ENCODE peak calls at places on chromosomes 3 and 15, in nine cellular contexts. C is HL-60; P is left ventricle myocardium inferior; X is iPS DF 6.9; M is CD8-positive, alpha-beta memory T cell; G is A549; L is colonic mucosa; H is CD4-positive, alpha-beta T cell; T is ovary. J is an unnamed sample.

GRCh38 chr3:50671331-50671730 is 3.4 kb upstream of the DOCK3 start:
- DNase-seq in C (no peak), P (no peak), X (no peak), M (no peak), G (peak), L (no peak), H (no peak), T (no peak), J (no peak)

GRCh38 chr15:72280751-72281150 is 8.4 kb upstream of the PARP6 start:
- DNase-seq in C (no peak), P (no peak), X (no peak), M (no peak), G (no peak), L (no peak), H (no peak), T (no peak), J (no peak)

GRCh38 chr15:70111203-70112017 is 13.7 kb upstream of the TLE3 start:
- DNase-seq in C (no peak), P (peak), X (no peak), M (no peak), G (peak), L (peak), H (no peak), T (peak), J (peak)

GRCh38 chr3:115833074-115833473 is 209.8 kb downstream of the GAP43 start:
- DNase-seq in C (no peak), P (no peak), X (no peak), M (no peak), G (no peak), L (no peak), H (no peak), T (no peak), J (no peak)

GRCh38 chr3:41900265-41900664 is 61.6 kb downstream of the ULK4 start:
- DNase-seq in C (peak), P (no peak), X (no peak), M (no peak), G (peak), L (no peak), H (no peak), T (no peak), J (no peak)

GRCh38 chr3:112759210-112759609 is 87.5 kb downstream of the CD200R1L start:
- DNase-seq in C (no peak), P (no peak), X (no peak), M (no peak), G (no peak), L (no peak), H (no peak), T (no peak), J (no peak)

GRCh38 chr15:38028869-38029268 is 94.4 kb downstream of the TMCO5A start:
- DNase-seq in C (no peak), P (no peak), X (no peak), M (no peak), G (no peak), L (no peak), H (no peak), T (no peak), J (no peak)

GRCh38 chr15:91866971-91867372 is 13.5 kb downstream of the SLCO3A1 start:
- DNase-seq in C (no peak), P (peak), X (no peak), M (no peak), G (no peak), L (no peak), H (no peak), T (peak), J (peak)

GRCh38 chr3:193903976-193904375 is 232.0 kb upstream of the HES1 start:
- DNase-seq in C (no peak), P (no peak), X (no peak), M (no peak), G (no peak), L (no peak), H (no peak), T (no peak), J (no peak)

GRCh38 chr3:44892689-44893088 is 18.3 kb downstream of the TGM4 start:
- DNase-seq in C (no peak), P (no peak), X (no peak), M (no peak), G (no peak), L (no peak), H (no peak), T (no peak), J (no peak)

GRCh38 chr3:14816359-14816758 is 2.4 kb upstream of the FGD5 start:
- DNase-seq in C (no peak), P (no peak), X (no peak), M (no peak), G (no peak), L (no peak), H (no peak), T (no peak), J (no peak)

GRCh38 chr3:188000361-188000861 is 153.5 kb upstream of the LPP start:
- DNase-seq in C (no peak), P (no peak), X (no peak), M (peak), G (no peak), L (peak), H (no peak), T (no peak), J (no peak)

GRCh38 chr3:42161050-42161935 is 70.1 kb downstream of the TRAK1 start:
- DNase-seq in C (no peak), P (no peak), X (no peak), M (no peak), G (no peak), L (peak), H (no peak), T (no peak), J (no peak)

GRCh38 chr3:16316847-16317560 is 52.0 kb downstream of the OXNAD1 start:
- DNase-seq in C (no peak), P (no peak), X (no peak), M (no peak), G (no peak), L (no peak), H (no peak), T (no peak), J (no peak)

GRCh38 chr15:61715082-61715481 is 345.2 kb downstream of the VPS13C start:
- DNase-seq in C (no peak), P (no peak), X (no peak), M (no peak), G (no peak), L (no peak), H (no peak), T (no peak), J (no peak)

GRCh38 chr15:92226020-92226612 is 167.6 kb upstream of the ST8SIA2 start:
- DNase-seq in C (no peak), P (no peak), X (peak), M (no peak), G (peak), L (no peak), H (no peak), T (no peak), J (peak)

GRCh38 chr3:161142486-161142885 is 37.3 kb upstream of the B3GALNT1 start:
- DNase-seq in C (no peak), P (no peak), X (no peak), M (no peak), G (no peak), L (no peak), H (no peak), T (no peak), J (no peak)

GRCh38 chr15:39135989-39136388 is 444.9 kb upstream of the THBS1 start:
- DNase-seq in C (no peak), P (no peak), X (no peak), M (no peak), G (no peak), L (no peak), H (no peak), T (no peak), J (no peak)

GRCh38 chr3:126515066-126515706 is 2.4 kb downstream of the UROC1 start:
- DNase-seq in C (no peak), P (no peak), X (no peak), M (peak), G (no peak), L (no peak), H (no peak), T (no peak), J (no peak)

GRCh38 chr15:74817370-74817737 is 4.7 kb downstream of the LMAN1L start:
- DNase-seq in C (no peak), P (peak), X (no peak), M (no peak), G (no peak), L (peak), H (no peak), T (no peak), J (no peak)

GRCh38 chr3:177057768-177058167 is 139.5 kb downstream of the TBL1XR1 start:
- DNase-seq in C (no peak), P (no peak), X (no peak), M (peak), G (no peak), L (no peak), H (no peak), T (no peak), J (no peak)

GRCh38 chr3:37963635-37964034 is 27.0 kb upstream of the VILL start:
- DNase-seq in C (no peak), P (no peak), X (no peak), M (no peak), G (no peak), L (no peak), H (no peak), T (no peak), J (no peak)
- H3K27ac ChIP-seq in C (no peak), P (no peak), X (no peak), M (no peak), G (no peak), L (peak), H (no peak), T (no peak), J (no peak)

GRCh38 chr3:124799676-124800075 is 69.4 kb downstream of the UMPS start:
- DNase-seq in C (no peak), P (no peak), X (no peak), M (no peak), G (no peak), L (no peak), H (no peak), T (no peak), J (no peak)

GRCh38 chr3:124802054-124802698 is 71.9 kb downstream of the UMPS start:
- DNase-seq in C (no peak), P (no peak), X (no peak), M (no peak), G (no peak), L (no peak), H (no peak), T (no peak), J (no peak)

GRCh38 chr3:124797426-124797945 is 67.2 kb downstream of the UMPS start:
- DNase-seq in C (no peak), P (no peak), X (no peak), M (no peak), G (no peak), L (no peak), H (no peak), T (no peak), J (no peak)

GRCh38 chr3:124800511-124801374 is 70.5 kb downstream of the UMPS start:
- DNase-seq in C (no peak), P (peak), X (no peak), M (no peak), G (no peak), L (no peak), H (no peak), T (peak), J (peak)

DNA sequence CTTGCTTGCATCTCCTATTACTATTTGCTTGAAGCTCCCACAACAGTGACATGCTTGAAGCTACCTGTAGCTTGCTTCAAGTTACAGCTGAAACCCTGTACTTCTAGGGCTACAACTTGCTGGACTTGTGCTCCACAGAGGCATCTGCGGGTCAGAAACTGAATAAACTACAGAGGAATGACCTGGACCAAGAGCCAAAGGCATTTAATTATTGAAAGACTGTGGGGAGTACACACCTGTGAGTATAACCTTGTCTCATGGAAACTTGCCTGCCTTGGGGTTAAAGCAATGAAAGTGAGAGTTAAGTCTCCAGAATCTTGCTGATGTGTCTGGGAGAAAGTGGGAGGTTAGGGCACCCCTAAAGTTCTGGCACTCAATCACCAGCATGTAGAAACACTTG is 69.8 kb downstream of the UMPS start:
- DNase-seq in C (no peak), P (no peak), X (no peak), M (no peak), G (no peak), L (no peak), H (no peak), T (no peak), J (no peak)
- H3K27ac ChIP-seq in C (no peak), P (peak), X (no peak), M (no peak), G (peak), L (no peak), H (no peak), T (no peak), J (peak)

DNA sequence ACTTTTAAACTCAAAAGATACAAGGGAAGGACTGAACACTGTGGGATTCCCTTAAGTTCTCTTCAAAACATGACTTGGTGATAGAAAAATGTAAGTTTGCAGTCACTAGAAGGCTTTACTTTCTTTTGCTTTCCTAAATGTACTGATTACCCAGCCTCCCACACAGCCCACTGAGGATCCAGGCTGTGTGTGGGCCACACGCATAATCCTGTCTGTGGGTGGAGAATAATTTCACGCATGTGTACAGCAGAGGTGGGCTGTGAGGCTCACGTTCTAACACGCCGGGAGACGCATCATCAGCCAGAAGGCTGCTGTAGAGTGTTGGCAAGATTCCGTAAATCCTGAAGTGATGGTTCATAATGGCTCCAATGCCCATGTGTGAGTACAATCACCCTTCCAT is 165.5 kb downstream of the CLSTN2 start:
- DNase-seq in C (no peak), P (no peak), X (no peak), M (no peak), G (no peak), L (no peak), H (no peak), T (no peak), J (no peak)
- H3K27ac ChIP-seq in C (no peak), P (no peak), X (no peak), M (no peak), G (no peak), L (no peak), H (no peak), T (no peak), J (no peak)

GRCh38 chr3:142209655-142210054 is 15.7 kb downstream of the GK5 start:
- DNase-seq in C (no peak), P (no peak), X (no peak), M (no peak), G (no peak), L (peak), H (no peak), T (peak), J (no peak)
- H3K27ac ChIP-seq in C (no peak), P (peak), X (no peak), M (no peak), G (no peak), L (peak), H (no peak), T (peak), J (peak)

GRCh38 chr3:35737934-35738706 is 98.8 kb downstream of the ARPP21 start:
- DNase-seq in C (no peak), P (no peak), X (no peak), M (no peak), G (no peak), L (no peak), H (no peak), T (no peak), J (no peak)
- H3K27ac ChIP-seq in C (no peak), P (no peak), X (no peak), M (no peak), G (no peak), L (no peak), H (no peak), T (no peak), J (no peak)

GRCh38 chr3:53250453-53250852 is 5.4 kb downstream of the TKT start:
- DNase-seq in C (no peak), P (no peak), X (no peak), M (no peak), G (no peak), L (no peak), H (no peak), T (no peak), J (no peak)

GRCh38 chr3:53253707-53254106 is 2.1 kb downstream of the TKT start:
- DNase-seq in C (no peak), P (no peak), X (no peak), M (no peak), G (no peak), L (no peak), H (no peak), T (no peak), J (no peak)

GRCh38 chr3:53252105-53252946 is 3.5 kb downstream of the TKT start:
- DNase-seq in C (peak), P (no peak), X (no peak), M (no peak), G (no peak), L (no peak), H (no peak), T (no peak), J (no peak)

GRCh38 chr3:53254190-53254809 is 1.5 kb downstream of the TKT start:
- DNase-seq in C (no peak), P (no peak), X (no peak), M (no peak), G (no peak), L (no peak), H (no peak), T (no peak), J (no peak)

GRCh38 chr3:53250881-53251605 is 4.8 kb downstream of the TKT start:
- DNase-seq in C (no peak), P (no peak), X (no peak), M (no peak), G (no peak), L (no peak), H (no peak), T (no peak), J (no peak)
- H3K27ac ChIP-seq in C (peak), P (peak), X (no peak), M (no peak), G (peak), L (no peak), H (no peak), T (no peak), J (no peak)

DNA sequence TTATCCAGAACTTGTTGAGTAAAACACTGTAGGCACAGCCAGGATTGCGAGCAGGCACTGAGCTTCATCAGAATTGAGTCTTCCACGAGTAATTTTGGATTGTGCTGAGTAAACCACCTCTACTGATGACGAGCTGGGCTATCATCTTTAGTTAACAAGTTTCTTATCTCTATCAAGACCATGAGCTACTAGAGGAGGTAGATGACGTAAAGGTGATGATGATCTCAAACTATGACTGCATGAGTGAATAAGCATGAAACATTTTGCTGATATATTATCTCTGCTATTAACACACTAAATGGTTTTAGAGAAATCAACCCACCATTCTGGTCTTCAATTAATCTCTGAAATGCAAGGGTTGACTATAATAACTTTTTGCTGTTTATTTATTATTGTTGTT is 506.0 kb downstream of the GBE1 start:
- DNase-seq in C (no peak), P (no peak), X (no peak), M (no peak), G (no peak), L (no peak), H (no peak), T (no peak), J (no peak)
- H3K27ac ChIP-seq in C (no peak), P (no peak), X (no peak), M (no peak), G (no peak), L (no peak), H (no peak), T (no peak), J (no peak)

GRCh38 chr3:119527731-119528130 is 29.4 kb downstream of the TIMMDC1 start:
- DNase-seq in C (no peak), P (no peak), X (no peak), M (no peak), G (no peak), L (no peak), H (no peak), T (no peak), J (no peak)

GRCh38 chr3:119530418-119530817 is 29.0 kb downstream of the CD80 start:
- DNase-seq in C (no peak), P (no peak), X (no peak), M (no peak), G (no peak), L (no peak), H (no peak), T (no peak), J (no peak)

GRCh38 chr3:119524931-119525662 is 26.8 kb downstream of the TIMMDC1 start:
- DNase-seq in C (no peak), P (no peak), X (no peak), M (no peak), G (no peak), L (no peak), H (no peak), T (no peak), J (no peak)

DNA sequence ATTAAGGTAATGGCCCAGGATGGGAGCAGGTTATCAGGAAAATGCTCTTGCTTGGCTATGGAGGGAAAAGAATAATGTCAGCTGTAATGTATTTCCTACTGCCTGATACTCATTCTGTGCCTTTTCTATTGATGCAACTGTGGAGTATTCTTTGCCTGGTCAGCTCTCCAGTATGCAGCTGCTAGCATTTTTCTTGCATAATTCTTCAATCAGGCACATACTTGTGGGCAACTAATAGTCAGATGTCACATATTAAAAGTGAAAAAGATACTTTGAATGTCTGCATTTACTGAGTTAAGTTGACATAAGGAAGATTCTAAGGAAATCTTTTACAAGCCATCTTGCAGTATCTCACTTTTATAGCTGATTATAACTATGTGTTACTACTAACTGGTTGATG is 29.5 kb downstream of the CD80 start:
- DNase-seq in C (no peak), P (no peak), X (no peak), M (no peak), G (no peak), L (no peak), H (no peak), T (no peak), J (no peak)
- H3K27ac ChIP-seq in C (no peak), P (no peak), X (no peak), M (no peak), G (no peak), L (no peak), H (no peak), T (no peak), J (no peak)

DNA sequence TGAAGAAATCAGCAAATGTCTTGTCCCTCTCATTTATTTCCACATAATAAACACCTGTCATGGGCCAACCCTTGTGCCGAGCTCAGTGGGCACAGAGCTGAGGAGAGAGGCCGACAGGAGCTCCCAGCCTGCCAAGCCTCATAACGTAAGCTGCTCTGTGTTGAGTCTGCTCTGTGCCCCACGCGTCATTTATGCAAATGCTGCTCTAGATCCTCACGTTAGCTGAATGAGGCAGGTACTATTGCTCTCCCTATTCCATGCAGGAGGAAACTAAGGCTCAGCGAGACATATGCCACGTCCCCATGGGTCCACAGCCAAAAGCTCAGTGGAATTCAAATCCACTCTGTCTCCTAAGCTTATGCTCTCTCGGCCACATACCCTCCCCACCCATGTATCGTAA is 41.5 kb downstream of the EFCAB12 start:
- DNase-seq in C (no peak), P (no peak), X (no peak), M (no peak), G (no peak), L (no peak), H (no peak), T (no peak), J (no peak)
- H3K27ac ChIP-seq in C (no peak), P (no peak), X (no peak), M (no peak), G (peak), L (no peak), H (no peak), T (no peak), J (no peak)